ENCODE peak calls at places on chromosomes 7 and 10, in seven cellular contexts. I is sigmoid colon, P is ovary, M is stomach, B is right lobe of liver, V is A549, U is GM12878. T is an unnamed sample.

GRCh38 chr7:79882916-79883315 is 251.7 kb upstream of the GNAI1 start:
- DNase-seq in I (no peak), P (no peak), M (no peak), B (no peak), V (no peak), U (no peak), T (no peak)

GRCh38 chr10:63703113-63703670 is 182.0 kb downstream of the REEP3 start:
- DNase-seq in I (no peak), P (no peak), M (no peak), B (no peak), V (no peak), U (peak), T (no peak)

GRCh38 chr10:62459072-62459471 is 84.9 kb downstream of the ZNF365 start:
- DNase-seq in I (no peak), P (no peak), M (no peak), B (no peak), V (no peak), U (no peak), T (no peak)

GRCh38 chr7:107659666-107660065 is 962 bp upstream of the SLC26A4 start:
- DNase-seq in I (no peak), P (no peak), M (no peak), B (no peak), V (no peak), U (no peak), T (no peak)

GRCh38 chr10:123991622-123992570 is 100.3 kb upstream of the CPXM2 start:
- DNase-seq in I (no peak), P (no peak), M (no peak), B (peak), V (no peak), U (no peak), T (no peak)

GRCh38 chr10:60644436-60645130 is 133.7 kb upstream of the CDK1 start:
- DNase-seq in I (no peak), P (no peak), M (no peak), B (no peak), V (no peak), U (no peak), T (no peak)

GRCh38 chr10:11011966-11012365 is 5.7 kb upstream of the CELF2 start:
- DNase-seq in I (no peak), P (no peak), M (no peak), B (no peak), V (no peak), U (no peak), T (no peak)

GRCh38 chr7:45171946-45172345 is 14.4 kb downstream of the RAMP3 start:
- DNase-seq in I (peak), P (no peak), M (no peak), B (peak), V (no peak), U (no peak), T (no peak)

GRCh38 chr7:140649566-140650205 is 9.1 kb upstream of the DENND2A start:
- DNase-seq in I (peak), P (peak), M (no peak), B (no peak), V (no peak), U (no peak), T (no peak)

GRCh38 chr10:79239275-79239779 is 107.9 kb upstream of the PPIF start:
- DNase-seq in I (peak), P (no peak), M (no peak), B (no peak), V (no peak), U (no peak), T (peak)

GRCh38 chr10:110083884-110084283 is 76.1 kb downstream of the ADD3 start:
- DNase-seq in I (no peak), P (no peak), M (no peak), B (no peak), V (no peak), U (no peak), T (no peak)

GRCh38 chr7:137682596-137682995 is 164.2 kb downstream of the DGKI start:
- DNase-seq in I (no peak), P (no peak), M (no peak), B (no peak), V (no peak), U (no peak), T (no peak)

GRCh38 chr10:100020161-100020882 is 10.6 kb upstream of the DNMBP start:
- DNase-seq in I (no peak), P (no peak), M (no peak), B (no peak), V (peak), U (peak), T (no peak)

GRCh38 chr7:25656581-25657026 is 428.3 kb upstream of the NPVF start:
- DNase-seq in I (no peak), P (no peak), M (no peak), B (no peak), V (no peak), U (no peak), T (peak)

GRCh38 chr10:89278034-89278535 is 23.8 kb upstream of the IFIT2 start:
- DNase-seq in I (peak), P (no peak), M (no peak), B (no peak), V (peak), U (no peak), T (peak)

GRCh38 chr10:76086571-76087260 is 655.3 kb downstream of the LRMDA start:
- DNase-seq in I (peak), P (peak), M (no peak), B (peak), V (peak), U (peak), T (no peak)

GRCh38 chr10:77182803-77183202 is 454.8 kb downstream of the KCNMA1 start:
- DNase-seq in I (no peak), P (no peak), M (no peak), B (no peak), V (no peak), U (no peak), T (no peak)

GRCh38 chr10:126561499-126562208 is 108.8 kb downstream of the C10orf90 start:
- DNase-seq in I (no peak), P (no peak), M (no peak), B (no peak), V (no peak), U (no peak), T (no peak)

GRCh38 chr7:46319841-46320240 is 398.8 kb upstream of the IGFBP3 start:
- DNase-seq in I (no peak), P (no peak), M (no peak), B (no peak), V (no peak), U (no peak), T (no peak)

GRCh38 chr10:75407716-75408511 is 6.3 kb upstream of the ZNF503 start:
- DNase-seq in I (no peak), P (peak), M (peak), B (no peak), V (no peak), U (no peak), T (no peak)

GRCh38 chr10:119654540-119654939 is 3.4 kb downstream of the BAG3 start:
- DNase-seq in I (peak), P (no peak), M (peak), B (peak), V (peak), U (no peak), T (no peak)

GRCh38 chr7:134690016-134690415 is 43.4 kb downstream of the BPGM start:
- DNase-seq in I (no peak), P (no peak), M (no peak), B (no peak), V (no peak), U (no peak), T (no peak)

GRCh38 chr10:7300327-7300726 is 110.5 kb downstream of the SFMBT2 start:
- DNase-seq in I (no peak), P (no peak), M (no peak), B (no peak), V (no peak), U (no peak), T (no peak)

GRCh38 chr10:17201165-17202013 is at the start of gene TRDMT1:
- DNase-seq in I (peak), P (peak), M (peak), B (peak), V (peak), U (no peak), T (peak)
- TF ChIP-seq POLR2A in I (no peak), P (peak), M (no peak), B (peak), V (peak), U (peak), T (peak)

GRCh38 chr7:101114492-101114891 is 12.4 kb upstream of the SERPINE1 start:
- DNase-seq in I (no peak), P (no peak), M (no peak), B (no peak), V (no peak), U (no peak), T (no peak)
- H3K27ac ChIP-seq in I (no peak), P (no peak), M (no peak), B (no peak), V (peak), U (no peak), T (no peak)

GRCh38 chr10:23198610-23198939 is 6.5 kb downstream of the PTF1A start:
- DNase-seq in I (no peak), P (no peak), M (no peak), B (no peak), V (no peak), U (no peak), T (no peak)
- H3K4me3 ChIP-seq in I (no peak), P (no peak), M (no peak), B (no peak), V (peak), U (no peak), T (no peak)

GRCh38 chr7:36130236-36130945 is 22.7 kb upstream of the EEPD1 start:
- DNase-seq in I (no peak), P (no peak), M (no peak), B (no peak), V (no peak), U (no peak), T (no peak)

GRCh38 chr7:36131026-36131425 is 22.0 kb upstream of the EEPD1 start:
- DNase-seq in I (no peak), P (no peak), M (no peak), B (no peak), V (no peak), U (no peak), T (no peak)

GRCh38 chr7:36127075-36127740 is 25.8 kb upstream of the EEPD1 start:
- DNase-seq in I (no peak), P (no peak), M (no peak), B (no peak), V (no peak), U (no peak), T (no peak)

GRCh38 chr7:36129048-36129534 is 24.0 kb upstream of the EEPD1 start:
- DNase-seq in I (no peak), P (no peak), M (peak), B (no peak), V (peak), U (no peak), T (peak)

GRCh38 chr7:36128448-36129047 is 24.5 kb upstream of the EEPD1 start:
- DNase-seq in I (peak), P (peak), M (peak), B (peak), V (peak), U (no peak), T (peak)
- TF ChIP-seq POLR2A in I (no peak), P (no peak), M (no peak), B (peak), V (no peak), U (no peak), T (no peak)

GRCh38 chr10:44023517-44023916 is 361.4 kb downstream of the CXCL12 start:
- DNase-seq in I (no peak), P (no peak), M (no peak), B (no peak), V (no peak), U (no peak), T (no peak)

GRCh38 chr10:44016589-44017482 is 368.1 kb downstream of the CXCL12 start:
- DNase-seq in I (no peak), P (no peak), M (no peak), B (no peak), V (no peak), U (no peak), T (no peak)

GRCh38 chr10:44017483-44018145 is 367.3 kb downstream of the CXCL12 start:
- DNase-seq in I (no peak), P (no peak), M (no peak), B (peak), V (no peak), U (no peak), T (no peak)

GRCh38 chr10:44022203-44022602 is 362.7 kb downstream of the CXCL12 start:
- DNase-seq in I (no peak), P (no peak), M (no peak), B (no peak), V (no peak), U (no peak), T (no peak)

DNA sequence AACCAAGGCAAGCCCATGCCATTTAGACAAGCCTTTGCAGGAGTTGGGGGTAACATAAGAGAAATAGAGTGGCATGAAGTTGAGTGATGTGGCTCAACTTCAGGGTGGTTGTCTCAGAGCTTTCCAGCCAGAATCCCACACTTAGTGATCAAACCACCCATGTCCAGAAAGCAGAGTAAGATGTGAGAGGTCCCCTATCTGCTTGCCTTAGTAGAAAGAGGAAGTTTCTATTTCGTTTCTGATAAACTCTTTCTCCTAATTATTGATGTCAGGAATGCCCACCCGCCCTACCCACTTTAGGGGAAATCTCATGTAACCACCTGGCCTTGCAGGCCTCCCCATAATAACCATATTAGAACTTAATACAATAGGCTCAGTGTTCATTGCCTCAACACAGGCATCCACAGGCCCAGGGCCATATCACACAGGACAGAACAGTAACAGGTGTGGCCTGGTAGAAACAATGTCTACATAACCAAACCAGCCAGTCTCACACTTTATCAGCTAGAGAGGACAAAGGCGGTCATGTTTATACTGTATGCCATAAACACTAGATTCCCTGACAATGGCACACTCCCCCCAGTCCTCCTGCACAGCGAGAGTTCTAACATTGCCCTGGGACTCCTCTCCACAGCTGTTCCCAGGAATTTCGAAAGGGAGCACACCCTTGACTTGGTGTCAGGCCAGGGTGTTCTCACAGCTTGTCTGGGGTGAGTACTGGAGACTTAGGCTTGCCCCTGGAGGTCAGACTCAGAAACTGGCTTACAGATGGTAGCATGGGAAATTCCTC is 364.4 kb downstream of the CXCL12 start:
- DNase-seq in I (no peak), P (no peak), M (peak), B (no peak), V (no peak), U (peak), T (no peak)
- H3K27ac ChIP-seq in I (no peak), P (no peak), M (no peak), B (no peak), V (no peak), U (peak), T (no peak)

T was measured in tibial nerve.